ENCODE peak calls at places on chromosomes 6 and 20, in six cellular contexts. J is endodermal cell, C is sigmoid colon, K is transverse colon, F is prostate gland, T is uterus. V is an unnamed sample.

GRCh38 chr20:32285621-32286334 is 8.3 kb downstream of the KIF3B start:
- DNase-seq in F (no peak), C (no peak), J (no peak), T (no peak), K (peak; percentile 40), V (no peak)

GRCh38 chr6:36198986-36199385 is 2.4 kb downstream of the BRPF3 start:
- DNase-seq in F (no peak), C (no peak), K (no peak), J (no peak), T (no peak), V (no peak)

GRCh38 chr6:115898246-115898645 is 162.4 kb downstream of the FRK start:
- DNase-seq in J (no peak), F (no peak), K (no peak), C (no peak), T (no peak), V (no peak)

GRCh38 chr6:35725721-35726438 is 11.0 kb upstream of the ARMC12 start:
- DNase-seq in J (peak; percentile 51), K (peak; percentile 91), F (peak; percentile 78), T (peak; percentile 81), C (peak; percentile 94), V (peak; percentile 55)

GRCh38 chr20:57161478-57162194 is 104.8 kb downstream of the BMP7 start:
- DNase-seq in K (no peak), F (no peak), T (no peak), C (peak; percentile 57), J (no peak), V (no peak)

GRCh38 chr6:160293844-160294243 is 35.2 kb upstream of the SLC22A2 start:
- DNase-seq in F (peak; percentile 15), J (no peak), T (no peak), C (no peak), K (peak; percentile 31), V (no peak)

GRCh38 chr20:2691127-2691526 is 1.5 kb upstream of the EBF4 start:
- DNase-seq in J (no peak), F (no peak), C (no peak), K (no peak), T (no peak), V (no peak)

GRCh38 chr6:89750338-89750737 is 69.3 kb downstream of the MDN1 start:
- DNase-seq in K (no peak), F (no peak), C (no peak), J (no peak), T (no peak), V (no peak)

GRCh38 chr6:148177589-148178233 is 164.9 kb upstream of the SASH1 start:
- DNase-seq in C (peak; percentile 74), T (peak; percentile 69), K (peak; percentile 70), F (peak; percentile 52), J (peak; percentile 90), V (no peak)

GRCh38 chr6:21331221-21331620 is 262.3 kb upstream of the SOX4 start:
- DNase-seq in T (peak; percentile 33), J (no peak), K (no peak), F (peak; percentile 9), C (peak; percentile 74), V (no peak)

GRCh38 chr6:105645958-105646357 is 243.1 kb upstream of the PREP start:
- DNase-seq in J (no peak), C (no peak), K (no peak), F (no peak), T (no peak), V (no peak)
- H3K27ac ChIP-seq in J (no peak overlapping the region), C (peak overlapping the region; percentile 61), K (peak overlapping the region; percentile 48), F (no peak overlapping the region), T (no peak overlapping the region), V (no peak overlapping the region)

DNA sequence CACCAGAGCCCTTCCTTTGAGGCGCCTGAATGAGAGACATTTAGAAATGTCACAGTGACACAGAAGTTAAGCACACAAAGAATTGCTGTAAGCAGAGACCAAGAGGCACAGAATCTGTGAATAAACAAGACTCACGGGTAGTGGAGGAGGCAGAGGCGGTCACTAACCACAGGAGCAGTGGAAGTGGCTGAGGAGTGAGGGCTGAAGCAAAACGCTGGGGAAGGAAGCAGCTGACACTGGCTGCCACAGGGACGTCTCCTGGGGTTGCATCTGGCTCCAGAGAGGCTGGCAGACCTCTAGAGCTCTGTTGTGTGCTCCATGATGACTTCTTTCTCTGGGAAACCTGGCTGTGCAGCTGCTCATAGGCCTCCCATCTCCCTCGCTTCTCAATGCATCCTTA is 65.0 kb upstream of the SLC2A12 start:
- DNase-seq in T (no peak), F (no peak), C (no peak), J (no peak), K (no peak), V (peak; percentile 35)
- H3K27ac ChIP-seq in T (no peak overlapping the region), F (no peak overlapping the region), C (no peak overlapping the region), J (no peak overlapping the region), K (no peak overlapping the region), V (peak overlapping the region; percentile 84)

DNA sequence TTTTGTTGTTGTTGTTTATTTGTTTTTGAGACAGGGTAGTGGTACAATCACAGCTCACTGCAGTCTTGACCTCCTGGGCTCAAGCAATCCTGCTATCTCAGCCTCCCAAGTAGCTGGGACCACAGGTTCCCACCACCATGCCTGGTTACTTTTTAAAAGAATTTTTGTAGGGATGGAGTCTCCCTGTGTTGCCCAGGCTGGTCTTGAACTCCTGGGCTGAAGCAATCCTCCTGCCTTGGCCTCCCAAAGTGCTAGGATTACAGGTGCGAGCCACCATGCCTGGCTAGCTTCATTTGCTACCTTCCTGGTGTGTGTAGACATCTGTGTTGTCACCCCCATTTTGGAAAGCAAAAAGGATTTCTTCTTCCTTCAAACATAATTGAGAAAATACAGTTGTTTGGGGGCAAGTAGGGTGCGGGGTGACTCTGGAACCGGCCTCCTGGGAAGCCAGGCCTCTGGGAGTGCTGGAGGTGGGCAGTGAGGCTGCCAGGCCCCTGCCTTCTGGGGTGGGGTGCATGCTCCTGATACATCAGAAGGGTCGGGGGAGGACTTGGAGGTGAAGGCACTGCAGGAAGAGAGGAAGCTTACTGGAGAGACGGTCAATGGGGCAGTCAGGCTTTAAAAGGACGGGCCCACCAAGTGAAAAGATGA is 28.4 kb downstream of the SYNJ2 start:
- DNase-seq in F (no peak), J (no peak), T (no peak), C (peak; percentile 45), K (no peak), V (no peak)
- H3K27ac ChIP-seq in F (no peak overlapping the region), J (no peak overlapping the region), T (no peak overlapping the region), C (peak overlapping the region; percentile 54), K (peak overlapping the region; percentile 36), V (peak overlapping the region; percentile 98)

GRCh38 chr20:44073675-44074071 is 113.3 kb downstream of the JPH2 start:
- DNase-seq in C (no peak), J (no peak), F (no peak), T (no peak), K (no peak), V (no peak)
- H3K27ac ChIP-seq in C (no peak overlapping the region), J (no peak overlapping the region), F (no peak overlapping the region), T (no peak overlapping the region), K (no peak overlapping the region), V (no peak overlapping the region)

GRCh38 chr6:138559153-138559552 is 59.9 kb upstream of the NHSL1 start:
- DNase-seq in T (no peak), F (no peak), J (no peak), K (no peak), C (no peak), V (no peak)
- H3K27ac ChIP-seq in T (no peak overlapping the region), F (no peak overlapping the region), J (no peak overlapping the region), K (no peak overlapping the region), C (no peak overlapping the region), V (no peak overlapping the region)

DNA sequence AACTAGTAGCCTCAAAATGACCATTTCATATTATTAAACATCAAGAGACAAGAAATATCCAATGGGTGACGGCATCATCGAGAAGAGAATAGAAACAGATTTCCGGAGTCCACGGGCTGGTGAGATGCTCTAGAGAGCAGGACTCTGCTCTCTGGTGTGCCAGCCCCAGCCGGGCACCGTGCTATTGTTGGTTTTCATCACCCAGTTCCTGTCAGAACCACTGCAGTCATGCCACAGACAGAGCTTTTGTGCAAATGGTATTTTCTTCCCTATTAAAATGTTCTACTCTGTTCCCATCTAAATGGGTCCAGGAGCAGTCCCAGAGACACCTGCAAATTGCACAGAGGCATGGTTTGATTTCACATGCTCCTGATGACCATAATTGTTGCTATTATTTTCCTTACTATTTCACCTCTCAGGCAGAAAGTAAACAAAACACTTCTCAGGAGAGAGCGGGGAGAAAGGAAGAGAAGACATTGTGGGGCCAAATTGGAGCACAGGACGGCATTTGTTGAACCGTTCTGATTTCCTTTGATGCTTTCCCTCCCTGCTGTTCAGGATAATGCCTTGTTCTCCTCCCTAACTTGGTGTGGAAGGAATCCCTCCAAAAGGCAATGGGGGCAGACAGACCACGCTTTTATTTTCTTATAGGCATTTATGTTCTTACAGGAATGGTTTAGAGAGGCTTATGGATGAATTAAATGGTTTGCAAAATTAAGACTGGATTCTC is 11.4 kb upstream of the RAMACL start:
- DNase-seq in C (no peak), K (no peak), T (no peak), J (peak; percentile 35), F (no peak), V (peak; percentile 36)
- H3K27ac ChIP-seq in C (peak overlapping the region; percentile 60), K (peak overlapping the region; percentile 73), T (peak overlapping the region; percentile 75), J (peak overlapping the region; percentile 25), F (no peak overlapping the region), V (peak overlapping the region; percentile 72)

V was measured in caudate nucleus.